ENCODE peak calls at places on chromosome 2, in four cellular contexts. Z is CD8-positive, alpha-beta memory T cell; O is heart right ventricle; G is non-pigmented ciliary epithelial cell. M is an unnamed sample.

GRCh38 chr2:1847846-1848598 is 103.7 kb upstream of the PXDN start:
- DNase-seq in G (no peak), Z (no peak), O (no peak), M (no peak)

GRCh38 chr2:224772494-224772893 is 56.3 kb upstream of the CCDC195 start:
- DNase-seq in G (no peak), Z (no peak), O (no peak), M (no peak)

GRCh38 chr2:229633546-229633945 is 80.8 kb downstream of the DNER start:
- DNase-seq in G (no peak), O (no peak), Z (no peak), M (no peak)

GRCh38 chr2:121036226-121036692 is 248.7 kb downstream of the TFCP2L1 start:
- DNase-seq in G (no peak), O (no peak), Z (no peak), M (no peak)

GRCh38 chr2:232525796-232526195 is at the start of gene CHRND:
- DNase-seq in O (peak), G (no peak), Z (no peak), M (no peak)

GRCh38 chr2:121266543-121267106 is 18.4 kb downstream of the TFCP2L1 start:
- DNase-seq in G (no peak), O (no peak), Z (no peak), M (no peak)

GRCh38 chr2:14082640-14083039 is 549.9 kb upstream of the LRATD1 start:
- DNase-seq in Z (no peak), O (no peak), G (no peak), M (no peak)

GRCh38 chr2:141534671-141535359 is 596.0 kb downstream of the LRP1B start:
- DNase-seq in O (no peak), G (no peak), Z (no peak), M (no peak)

GRCh38 chr2:12010779-12011178 is 264.3 kb downstream of the LPIN1 start:
- DNase-seq in G (no peak), Z (no peak), O (no peak), M (no peak)

GRCh38 chr2:101752708-101753107 is 55.2 kb downstream of the MAP4K4 start:
- DNase-seq in G (no peak), O (no peak), Z (no peak), M (no peak)

GRCh38 chr2:238169021-238169707 is 10.4 kb downstream of the ERFE start:
- DNase-seq in Z (no peak), O (no peak), G (peak), M (peak)

GRCh38 chr2:54728669-54729120 is 5.2 kb downstream of the EML6 start:
- DNase-seq in Z (no peak), O (no peak), G (peak), M (peak)

GRCh38 chr2:204264068-204264693 is 281.1 kb upstream of the PARD3B start:
- DNase-seq in G (no peak), O (no peak), Z (no peak), M (no peak)

GRCh38 chr2:66437601-66438497 is 2.9 kb downstream of the MEIS1 start:
- DNase-seq in Z (no peak), O (peak), G (no peak), M (peak)

GRCh38 chr2:119327431-119327830 is 39.2 kb downstream of the C2orf76 start:
- DNase-seq in Z (no peak), O (no peak), G (no peak), M (no peak)

GRCh38 chr2:240640939-240641338 is 15.7 kb downstream of the GPR35 start:
- DNase-seq in Z (no peak), G (no peak), O (no peak), M (peak)

GRCh38 chr2:151640087-151640486 is 94.2 kb downstream of the NEB start:
- DNase-seq in O (no peak), G (no peak), Z (no peak), M (no peak)

GRCh38 chr2:119264781-119265692 is 41.4 kb downstream of the STEAP3 start:
- DNase-seq in G (no peak), O (no peak), Z (no peak), M (peak)

GRCh38 chr2:70498054-70498453 is 55.6 kb downstream of the TGFA start:
- DNase-seq in Z (no peak), O (no peak), G (no peak), M (no peak)

GRCh38 chr2:46847185-46847710 is 68.4 kb downstream of the MCFD2 start:
- DNase-seq in Z (no peak), G (peak), O (peak), M (peak)

GRCh38 chr2:70596739-70597138 is 43.1 kb upstream of the TGFA start:
- DNase-seq in O (no peak), G (no peak), Z (no peak), M (no peak)

GRCh38 chr2:196182439-196183171 is 11.2 kb upstream of the STK17B start:
- DNase-seq in O (no peak), G (no peak), Z (no peak), M (no peak)

GRCh38 chr2:61911510-61911909 is 6.0 kb downstream of the COMMD1 start:
- DNase-seq in Z (no peak), G (no peak), O (no peak), M (no peak)